ENCODE peak calls at places on chromosome 14, in nine cellular contexts. A is upper lobe of right lung; G is fibroblast of lung; U is mammary epithelial cell; E is body of pancreas; O is Peyer's patch; B is kidney; R is naive thymus-derived CD4-positive, alpha-beta T cell; L is colonic mucosa. P is an unnamed sample.

GRCh38 chr14:60509438-60510253 is 700 bp downstream of the SIX6 start:
- DNase-seq in A (no peak), G (peak), U (peak), E (no peak), O (no peak), B (no peak), R (no peak), L (no peak), P (no peak)

GRCh38 chr14:31320922-31321779 is 99.2 kb downstream of the HEATR5A start:
- DNase-seq in A (no peak), G (no peak), U (no peak), E (peak), O (no peak), B (no peak), R (no peak), L (no peak), P (no peak)

GRCh38 chr14:56733396-56733795 is 76.9 kb downstream of the OTX2 start:
- DNase-seq in A (no peak), G (no peak), U (no peak), E (no peak), O (no peak), B (no peak), R (no peak), L (no peak), P (no peak)

GRCh38 chr14:60266021-60266937 is 17.3 kb downstream of the PPM1A start:
- DNase-seq in A (no peak), G (no peak), U (peak), E (no peak), O (no peak), B (no peak), R (peak), L (no peak), P (no peak)

GRCh38 chr14:101191882-101192660 is 288.5 kb upstream of the RTL1 start:
- DNase-seq in A (no peak), G (no peak), U (no peak), E (no peak), O (peak), B (peak), R (no peak), L (no peak), P (no peak)

GRCh38 chr14:76617440-76617839 is 143.8 kb upstream of the VASH1 start:
- DNase-seq in A (no peak), G (no peak), U (no peak), E (no peak), O (no peak), B (no peak), R (no peak), L (no peak), P (no peak)

GRCh38 chr14:57086271-57087162 is 182.2 kb downstream of the EXOC5 start:
- DNase-seq in A (no peak), G (no peak), U (no peak), E (no peak), O (no peak), B (no peak), R (no peak), L (no peak), P (no peak)

GRCh38 chr14:61502459-61503093 is 181.2 kb downstream of the PRKCH start:
- DNase-seq in A (no peak), G (peak), U (peak), E (no peak), O (no peak), B (no peak), R (no peak), L (no peak), P (peak)

GRCh38 chr14:89750909-89751502 is 203.5 kb downstream of the EFCAB11 start:
- DNase-seq in A (no peak), G (no peak), U (no peak), E (no peak), O (no peak), B (no peak), R (no peak), L (no peak), P (no peak)

GRCh38 chr14:81031488-81031887 is 76.1 kb downstream of the TSHR start:
- DNase-seq in A (no peak), G (no peak), U (no peak), E (peak), O (no peak), B (peak), R (no peak), L (no peak), P (no peak)
- H3K27ac ChIP-seq in A (no peak), G (no peak), U (no peak), E (no peak), O (no peak), B (no peak), R (no peak), L (no peak), P (no peak)

GRCh38 chr14:94462219-94462551 is 9.6 kb upstream of the SERPINA11 start:
- DNase-seq in A (no peak), G (peak), U (no peak), E (no peak), O (no peak), B (no peak), R (no peak), L (no peak), P (no peak)

GRCh38 chr14:94458558-94459200 is 6.1 kb upstream of the SERPINA11 start:
- DNase-seq in A (no peak), G (no peak), U (no peak), E (no peak), O (no peak), B (no peak), R (no peak), L (no peak), P (peak)

GRCh38 chr14:94461526-94462218 is 9.1 kb upstream of the SERPINA11 start:
- DNase-seq in A (no peak), G (peak), U (no peak), E (no peak), O (no peak), B (no peak), R (no peak), L (no peak), P (no peak)

GRCh38 chr14:94462763-94463572 is 10.4 kb upstream of the SERPINA11 start:
- DNase-seq in A (no peak), G (no peak), U (no peak), E (no peak), O (no peak), B (no peak), R (no peak), L (no peak), P (no peak)

GRCh38 chr14:94460631-94461416 is 8.2 kb upstream of the SERPINA11 start:
- DNase-seq in A (no peak), G (no peak), U (no peak), E (no peak), O (no peak), B (no peak), R (no peak), L (no peak), P (no peak)
- H3K4me3 ChIP-seq in A (no peak), G (no peak), U (no peak), E (no peak), O (no peak), B (no peak), R (no peak), L (no peak), P (no peak)

DNA sequence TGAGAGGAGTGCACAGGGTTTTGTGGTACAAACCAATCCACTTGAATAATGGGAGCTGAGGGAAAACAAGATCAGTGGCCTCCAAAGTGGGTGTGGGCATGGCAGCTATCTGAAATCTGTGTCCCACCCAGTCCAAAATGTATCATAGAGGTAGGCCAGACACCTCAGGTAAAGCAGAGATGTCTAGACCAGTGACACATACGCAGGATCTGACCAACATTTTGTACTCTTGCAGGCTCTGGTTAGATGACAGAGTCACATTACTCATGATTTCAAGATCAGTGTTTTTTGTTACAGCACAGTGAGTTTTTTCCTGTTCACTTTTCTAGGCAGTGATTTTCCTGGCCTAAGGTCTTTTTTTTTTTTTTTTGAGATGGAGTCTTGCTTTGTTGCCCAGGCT is 211.8 kb downstream of the PCNX1 start:
- DNase-seq in A (no peak), G (peak), U (peak), E (no peak), O (no peak), B (no peak), R (no peak), L (no peak), P (no peak)
- H3K27ac ChIP-seq in A (no peak), G (no peak), U (peak), E (peak), O (peak), B (no peak), R (no peak), L (peak), P (peak)

GRCh38 chr14:23021969-23022368 is 12.0 kb upstream of the C14orf93 start:
- DNase-seq in A (no peak), G (no peak), U (no peak), E (no peak), O (no peak), B (no peak), R (no peak), L (no peak), P (no peak)

GRCh38 chr14:23021479-23021878 is 11.5 kb upstream of the C14orf93 start:
- DNase-seq in A (no peak), G (no peak), U (no peak), E (no peak), O (no peak), B (no peak), R (no peak), L (no peak), P (no peak)

GRCh38 chr14:23023500-23024152 is 11.1 kb downstream of the PSMB5 start:
- DNase-seq in A (no peak), G (no peak), U (no peak), E (no peak), O (no peak), B (no peak), R (no peak), L (no peak), P (no peak)

GRCh38 chr14:23024612-23025075 is 10.1 kb downstream of the PSMB5 start:
- DNase-seq in A (no peak), G (no peak), U (no peak), E (no peak), O (no peak), B (no peak), R (no peak), L (no peak), P (no peak)

GRCh38 chr14:23022849-23023499 is 11.7 kb downstream of the PSMB5 start:
- DNase-seq in A (no peak), G (no peak), U (no peak), E (no peak), O (no peak), B (no peak), R (peak), L (no peak), P (no peak)
- H3K4me3 ChIP-seq in A (no peak), G (no peak), U (no peak), E (no peak), O (no peak), B (no peak), R (peak), L (no peak), P (no peak)

GRCh38 chr14:22563987-22564386 is 25.0 kb downstream of the DAD1 start:
- DNase-seq in A (no peak), G (no peak), U (no peak), E (no peak), O (no peak), B (no peak), R (no peak), L (no peak), P (no peak)
- H3K27ac ChIP-seq in A (no peak), G (no peak), U (no peak), E (no peak), O (peak), B (peak), R (peak), L (peak), P (peak)

DNA sequence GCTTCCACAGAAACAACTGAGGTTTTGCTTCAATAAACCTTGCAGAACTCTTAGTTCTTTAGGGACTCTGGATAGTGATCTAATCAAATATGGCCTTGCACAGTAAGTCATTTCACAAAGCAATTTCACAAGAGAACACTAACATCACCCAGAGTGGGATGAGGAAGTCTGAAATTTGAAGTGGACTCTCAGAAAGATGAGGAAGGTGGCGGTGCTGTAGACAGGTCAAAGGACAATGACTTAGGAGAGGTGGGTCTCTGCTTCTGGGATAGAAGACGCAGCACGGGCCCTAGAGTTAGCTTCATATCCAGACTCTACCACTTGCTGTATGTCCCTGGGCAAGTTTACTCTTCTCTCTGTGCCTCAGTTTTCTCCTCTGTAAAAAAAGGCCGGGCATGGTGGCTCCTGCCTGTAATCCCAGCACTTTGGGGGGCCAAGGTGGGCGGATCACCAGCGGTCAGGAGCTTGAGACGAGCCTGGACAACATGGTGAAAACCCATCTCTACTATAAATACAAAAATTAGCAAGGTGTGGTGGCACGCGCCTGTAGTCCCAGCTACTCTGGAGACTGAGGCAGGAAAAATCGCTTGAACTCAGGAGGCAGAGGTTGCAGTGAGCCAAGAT is 18.9 kb downstream of the FOS start:
- DNase-seq in A (peak), G (no peak), U (no peak), E (peak), O (no peak), B (no peak), R (no peak), L (no peak), P (no peak)
- H3K4me3 ChIP-seq in A (no peak), G (no peak), U (no peak), E (no peak), O (no peak), B (no peak), R (no peak), L (no peak), P (no peak)

GRCh38 chr14:70934084-70934483 is 26.8 kb downstream of the PCNX1 start:
- DNase-seq in A (no peak), G (no peak), U (no peak), E (no peak), O (no peak), B (no peak), R (no peak), L (no peak), P (peak)
- H3K27ac ChIP-seq in A (peak), G (peak), U (no peak), E (peak), O (no peak), B (no peak), R (peak), L (peak), P (peak)

GRCh38 chr14:51022769-51023168 is 72.1 kb downstream of the TRIM9 start:
- DNase-seq in A (no peak), G (no peak), U (no peak), E (no peak), O (no peak), B (no peak), R (no peak), L (no peak), P (no peak)
- H3K4me3 ChIP-seq in A (no peak), G (no peak), U (no peak), E (no peak), O (no peak), B (no peak), R (no peak), L (no peak), P (no peak)

P was measured in cardiac muscle cell.